ENCODE peak calls at places on chromosome 4, in ten cellular contexts. One of them, this sample, is unnamed.

GRCh38 chr4:184165291-184165690 is 52.4 kb downstream of the ENPP6 start:
- DNase-seq in neural progenitor cell: no peak
- DNase-seq in transverse colon: no peak
- DNase-seq in testis: no peak
- DNase-seq in Peyer's patch: no peak
- DNase-seq in CD4-positive, alpha-beta memory T cell: no peak
- DNase-seq in naive thymus-derived CD4-positive, alpha-beta T cell: no peak
- DNase-seq in coronary artery: no peak
- DNase-seq in fibroblast of lung: no peak
- DNase-seq in psoas muscle: no peak
- DNase-seq in this sample: no peak

GRCh38 chr4:7903686-7904085 is 36.0 kb downstream of the AFAP1 start:
- DNase-seq in neural progenitor cell: no peak
- DNase-seq in transverse colon: no peak
- DNase-seq in testis: no peak
- DNase-seq in Peyer's patch: no peak
- DNase-seq in CD4-positive, alpha-beta memory T cell: no peak
- DNase-seq in naive thymus-derived CD4-positive, alpha-beta T cell: no peak
- DNase-seq in coronary artery: no peak
- DNase-seq in fibroblast of lung: peak
- DNase-seq in psoas muscle: no peak
- DNase-seq in this sample: no peak

GRCh38 chr4:6360385-6360784 is 90.7 kb downstream of the WFS1 start:
- DNase-seq in neural progenitor cell: peak
- DNase-seq in transverse colon: no peak
- DNase-seq in testis: no peak
- DNase-seq in Peyer's patch: no peak
- DNase-seq in CD4-positive, alpha-beta memory T cell: no peak
- DNase-seq in naive thymus-derived CD4-positive, alpha-beta T cell: no peak
- DNase-seq in coronary artery: no peak
- DNase-seq in fibroblast of lung: no peak
- DNase-seq in psoas muscle: peak
- DNase-seq in this sample: no peak

GRCh38 chr4:124804584-124804983 is 92.1 kb upstream of the ANKRD50 start:
- DNase-seq in neural progenitor cell: no peak
- DNase-seq in transverse colon: no peak
- DNase-seq in testis: no peak
- DNase-seq in Peyer's patch: no peak
- DNase-seq in CD4-positive, alpha-beta memory T cell: no peak
- DNase-seq in naive thymus-derived CD4-positive, alpha-beta T cell: no peak
- DNase-seq in coronary artery: no peak
- DNase-seq in fibroblast of lung: no peak
- DNase-seq in psoas muscle: no peak
- DNase-seq in this sample: no peak

GRCh38 chr4:7559741-7560376 is 125.1 kb upstream of the PSAPL1 start:
- DNase-seq in neural progenitor cell: no peak
- DNase-seq in transverse colon: no peak
- DNase-seq in testis: no peak
- DNase-seq in Peyer's patch: no peak
- DNase-seq in CD4-positive, alpha-beta memory T cell: no peak
- DNase-seq in naive thymus-derived CD4-positive, alpha-beta T cell: no peak
- DNase-seq in coronary artery: no peak
- DNase-seq in fibroblast of lung: no peak
- DNase-seq in psoas muscle: no peak
- DNase-seq in this sample: no peak

GRCh38 chr4:102809691-102810090 is 17.7 kb downstream of the UBE2D3 start:
- DNase-seq in neural progenitor cell: no peak
- DNase-seq in transverse colon: no peak
- DNase-seq in testis: no peak
- DNase-seq in Peyer's patch: no peak
- DNase-seq in CD4-positive, alpha-beta memory T cell: no peak
- DNase-seq in naive thymus-derived CD4-positive, alpha-beta T cell: no peak
- DNase-seq in coronary artery: no peak
- DNase-seq in fibroblast of lung: peak
- DNase-seq in psoas muscle: no peak
- DNase-seq in this sample: no peak

GRCh38 chr4:56640907-56641493 is 40.1 kb downstream of the HOPX start:
- DNase-seq in neural progenitor cell: no peak
- DNase-seq in transverse colon: no peak
- DNase-seq in testis: no peak
- DNase-seq in Peyer's patch: no peak
- DNase-seq in CD4-positive, alpha-beta memory T cell: no peak
- DNase-seq in naive thymus-derived CD4-positive, alpha-beta T cell: no peak
- DNase-seq in coronary artery: no peak
- DNase-seq in fibroblast of lung: no peak
- DNase-seq in psoas muscle: no peak
- DNase-seq in this sample: no peak

GRCh38 chr4:47784222-47784621 is 53.6 kb downstream of the CORIN start:
- DNase-seq in neural progenitor cell: no peak
- DNase-seq in transverse colon: no peak
- DNase-seq in testis: no peak
- DNase-seq in Peyer's patch: no peak
- DNase-seq in CD4-positive, alpha-beta memory T cell: no peak
- DNase-seq in naive thymus-derived CD4-positive, alpha-beta T cell: no peak
- DNase-seq in coronary artery: no peak
- DNase-seq in fibroblast of lung: no peak
- DNase-seq in psoas muscle: no peak
- DNase-seq in this sample: no peak

DNA sequence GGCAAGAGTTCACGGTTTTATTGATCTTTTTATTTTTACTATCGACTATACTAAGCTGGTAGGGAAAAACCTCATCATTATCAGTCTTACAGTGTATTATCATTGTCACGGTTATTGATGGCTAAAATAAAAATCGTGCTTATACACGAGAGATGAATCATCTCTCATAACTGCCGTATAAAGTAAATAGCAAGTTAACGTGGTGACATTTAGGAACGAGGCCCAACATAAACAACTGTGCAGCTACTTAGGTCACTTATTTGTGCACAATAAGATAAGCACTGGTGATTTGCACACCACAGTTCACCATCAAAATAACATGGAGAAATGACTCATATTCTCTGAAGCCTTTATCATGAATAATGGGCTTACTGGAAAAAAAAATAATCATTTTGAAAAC is 482.1 kb upstream of the TENM3 start:
- DNase-seq in neural progenitor cell: no peak
- DNase-seq in transverse colon: no peak
- DNase-seq in testis: no peak
- DNase-seq in Peyer's patch: no peak
- DNase-seq in CD4-positive, alpha-beta memory T cell: no peak
- DNase-seq in naive thymus-derived CD4-positive, alpha-beta T cell: no peak
- DNase-seq in coronary artery: no peak
- DNase-seq in fibroblast of lung: peak
- DNase-seq in psoas muscle: no peak
- DNase-seq in this sample: no peak
- H3K27ac ChIP-seq in neural progenitor cell: no peak
- H3K27ac ChIP-seq in transverse colon: no peak
- H3K27ac ChIP-seq in testis: no peak
- H3K27ac ChIP-seq in Peyer's patch: no peak
- H3K27ac ChIP-seq in CD4-positive, alpha-beta memory T cell: no peak
- H3K27ac ChIP-seq in naive thymus-derived CD4-positive, alpha-beta T cell: no peak
- H3K27ac ChIP-seq in coronary artery: no peak
- H3K27ac ChIP-seq in fibroblast of lung: no peak
- H3K27ac ChIP-seq in psoas muscle: no peak
- H3K27ac ChIP-seq in this sample: no peak

GRCh38 chr4:2742823-2743517 is 13.2 kb downstream of the TNIP2 start:
- DNase-seq in neural progenitor cell: no peak
- DNase-seq in transverse colon: no peak
- DNase-seq in testis: no peak
- DNase-seq in Peyer's patch: no peak
- DNase-seq in CD4-positive, alpha-beta memory T cell: no peak
- DNase-seq in naive thymus-derived CD4-positive, alpha-beta T cell: no peak
- DNase-seq in coronary artery: no peak
- DNase-seq in fibroblast of lung: no peak
- DNase-seq in psoas muscle: no peak
- DNase-seq in this sample: no peak

GRCh38 chr4:2745981-2746806 is 9.9 kb downstream of the TNIP2 start:
- DNase-seq in neural progenitor cell: no peak
- DNase-seq in transverse colon: peak
- DNase-seq in testis: no peak
- DNase-seq in Peyer's patch: peak
- DNase-seq in CD4-positive, alpha-beta memory T cell: peak
- DNase-seq in naive thymus-derived CD4-positive, alpha-beta T cell: no peak
- DNase-seq in coronary artery: peak
- DNase-seq in fibroblast of lung: peak
- DNase-seq in psoas muscle: peak
- DNase-seq in this sample: no peak

GRCh38 chr4:2743518-2744445 is 12.4 kb downstream of the TNIP2 start:
- DNase-seq in neural progenitor cell: no peak
- DNase-seq in transverse colon: peak
- DNase-seq in testis: no peak
- DNase-seq in Peyer's patch: peak
- DNase-seq in CD4-positive, alpha-beta memory T cell: no peak
- DNase-seq in naive thymus-derived CD4-positive, alpha-beta T cell: no peak
- DNase-seq in coronary artery: no peak
- DNase-seq in fibroblast of lung: no peak
- DNase-seq in psoas muscle: peak
- DNase-seq in this sample: peak

GRCh38 chr4:2745516-2745915 is 10.6 kb downstream of the TNIP2 start:
- DNase-seq in neural progenitor cell: no peak
- DNase-seq in transverse colon: no peak
- DNase-seq in testis: no peak
- DNase-seq in Peyer's patch: peak
- DNase-seq in CD4-positive, alpha-beta memory T cell: no peak
- DNase-seq in naive thymus-derived CD4-positive, alpha-beta T cell: no peak
- DNase-seq in coronary artery: no peak
- DNase-seq in fibroblast of lung: no peak
- DNase-seq in psoas muscle: no peak
- DNase-seq in this sample: no peak

DNA sequence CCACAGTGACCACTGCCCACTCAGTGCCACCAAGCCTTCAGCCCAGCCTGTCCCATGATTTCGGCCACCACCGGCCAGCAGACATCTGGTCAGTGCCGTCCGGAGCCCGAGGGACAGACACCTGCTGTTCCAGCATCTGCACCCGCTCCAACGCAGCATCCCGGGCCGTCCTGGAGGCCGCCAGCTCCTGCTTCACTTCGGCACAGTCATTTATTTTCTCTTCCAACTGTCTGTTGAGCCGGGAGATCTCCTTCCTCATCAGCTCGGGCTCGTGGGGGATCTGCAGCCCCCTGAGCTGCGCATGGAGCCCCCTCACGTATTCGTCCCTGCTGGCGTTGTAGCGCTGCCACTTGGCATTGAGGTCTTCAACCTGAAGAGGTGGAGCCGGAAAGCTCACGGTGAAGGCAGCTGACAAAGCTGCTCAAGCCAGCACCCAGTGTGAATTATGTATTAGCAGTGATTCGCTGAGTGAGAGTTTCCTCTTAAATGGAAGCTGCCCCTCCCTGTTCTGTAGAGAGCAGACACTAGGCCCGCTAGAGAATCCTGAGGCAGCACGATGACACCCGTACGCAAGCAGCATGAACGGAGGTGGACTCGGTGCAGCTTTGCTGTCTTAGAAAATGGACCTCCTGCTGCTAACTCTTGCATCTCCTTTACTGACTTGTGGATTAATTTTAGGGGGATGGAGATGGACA is 11.4 kb downstream of the TNIP2 start:
- DNase-seq in neural progenitor cell: no peak
- DNase-seq in transverse colon: no peak
- DNase-seq in testis: no peak
- DNase-seq in Peyer's patch: peak
- DNase-seq in CD4-positive, alpha-beta memory T cell: no peak
- DNase-seq in naive thymus-derived CD4-positive, alpha-beta T cell: no peak
- DNase-seq in coronary artery: no peak
- DNase-seq in fibroblast of lung: no peak
- DNase-seq in psoas muscle: peak
- DNase-seq in this sample: no peak
- H3K27ac ChIP-seq in neural progenitor cell: no peak
- H3K27ac ChIP-seq in transverse colon: peak
- H3K27ac ChIP-seq in testis: no peak
- H3K27ac ChIP-seq in Peyer's patch: no peak
- H3K27ac ChIP-seq in CD4-positive, alpha-beta memory T cell: peak
- H3K27ac ChIP-seq in naive thymus-derived CD4-positive, alpha-beta T cell: no peak
- H3K27ac ChIP-seq in coronary artery: no peak
- H3K27ac ChIP-seq in fibroblast of lung: no peak
- H3K27ac ChIP-seq in psoas muscle: no peak
- H3K27ac ChIP-seq in this sample: peak

GRCh38 chr4:164212134-164212533 is 541.8 kb upstream of the SMIM31 start:
- DNase-seq in neural progenitor cell: no peak
- DNase-seq in transverse colon: no peak
- DNase-seq in testis: no peak
- DNase-seq in Peyer's patch: no peak
- DNase-seq in CD4-positive, alpha-beta memory T cell: no peak
- DNase-seq in naive thymus-derived CD4-positive, alpha-beta T cell: no peak
- DNase-seq in coronary artery: no peak
- DNase-seq in fibroblast of lung: no peak
- DNase-seq in psoas muscle: no peak
- DNase-seq in this sample: no peak

GRCh38 chr4:164207460-164207859 is 546.5 kb upstream of the SMIM31 start:
- DNase-seq in neural progenitor cell: peak
- DNase-seq in transverse colon: no peak
- DNase-seq in testis: no peak
- DNase-seq in Peyer's patch: no peak
- DNase-seq in CD4-positive, alpha-beta memory T cell: no peak
- DNase-seq in naive thymus-derived CD4-positive, alpha-beta T cell: no peak
- DNase-seq in coronary artery: no peak
- DNase-seq in fibroblast of lung: no peak
- DNase-seq in psoas muscle: no peak
- DNase-seq in this sample: no peak

GRCh38 chr4:164210377-164210776 is 543.6 kb upstream of the SMIM31 start:
- DNase-seq in neural progenitor cell: no peak
- DNase-seq in transverse colon: no peak
- DNase-seq in testis: no peak
- DNase-seq in Peyer's patch: no peak
- DNase-seq in CD4-positive, alpha-beta memory T cell: no peak
- DNase-seq in naive thymus-derived CD4-positive, alpha-beta T cell: no peak
- DNase-seq in coronary artery: no peak
- DNase-seq in fibroblast of lung: peak
- DNase-seq in psoas muscle: no peak
- DNase-seq in this sample: no peak

GRCh38 chr4:164215113-164215741 is 538.7 kb upstream of the SMIM31 start:
- DNase-seq in neural progenitor cell: no peak
- DNase-seq in transverse colon: no peak
- DNase-seq in testis: peak
- DNase-seq in Peyer's patch: no peak
- DNase-seq in CD4-positive, alpha-beta memory T cell: no peak
- DNase-seq in naive thymus-derived CD4-positive, alpha-beta T cell: no peak
- DNase-seq in coronary artery: no peak
- DNase-seq in fibroblast of lung: no peak
- DNase-seq in psoas muscle: no peak
- DNase-seq in this sample: no peak

DNA sequence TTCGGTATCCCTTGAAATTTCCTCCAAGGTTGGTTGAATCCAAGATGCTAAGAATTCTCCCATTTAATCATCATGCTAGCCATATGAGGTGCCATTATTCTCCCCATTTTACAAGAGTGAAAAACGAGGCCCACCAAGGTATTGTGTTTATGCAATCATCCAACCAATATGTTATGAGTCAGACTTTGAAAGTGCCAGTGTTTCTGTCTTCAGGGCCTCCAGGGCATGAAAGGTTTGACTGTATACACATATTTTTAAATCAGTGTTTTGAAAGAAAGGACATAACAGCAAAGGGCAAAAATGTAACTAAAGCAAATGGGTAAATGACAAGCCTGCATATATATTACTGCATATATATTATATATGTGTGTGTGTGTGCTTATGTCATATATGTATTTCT is 541.2 kb upstream of the SMIM31 start:
- DNase-seq in neural progenitor cell: no peak
- DNase-seq in transverse colon: no peak
- DNase-seq in testis: no peak
- DNase-seq in Peyer's patch: no peak
- DNase-seq in CD4-positive, alpha-beta memory T cell: no peak
- DNase-seq in naive thymus-derived CD4-positive, alpha-beta T cell: no peak
- DNase-seq in coronary artery: no peak
- DNase-seq in fibroblast of lung: no peak
- DNase-seq in psoas muscle: no peak
- DNase-seq in this sample: no peak
- H3K27ac ChIP-seq in neural progenitor cell: no peak
- H3K27ac ChIP-seq in transverse colon: no peak
- H3K27ac ChIP-seq in testis: no peak
- H3K27ac ChIP-seq in Peyer's patch: no peak
- H3K27ac ChIP-seq in CD4-positive, alpha-beta memory T cell: no peak
- H3K27ac ChIP-seq in naive thymus-derived CD4-positive, alpha-beta T cell: no peak
- H3K27ac ChIP-seq in coronary artery: no peak
- H3K27ac ChIP-seq in fibroblast of lung: no peak
- H3K27ac ChIP-seq in psoas muscle: no peak
- H3K27ac ChIP-seq in this sample: no peak

GRCh38 chr4:24328300-24328699 is 256.1 kb downstream of the DHX15 start:
- DNase-seq in neural progenitor cell: no peak
- DNase-seq in transverse colon: no peak
- DNase-seq in testis: no peak
- DNase-seq in Peyer's patch: no peak
- DNase-seq in CD4-positive, alpha-beta memory T cell: no peak
- DNase-seq in naive thymus-derived CD4-positive, alpha-beta T cell: no peak
- DNase-seq in coronary artery: no peak
- DNase-seq in fibroblast of lung: no peak
- DNase-seq in psoas muscle: no peak
- DNase-seq in this sample: no peak
- H3K27ac ChIP-seq in neural progenitor cell: peak
- H3K27ac ChIP-seq in transverse colon: no peak
- H3K27ac ChIP-seq in testis: no peak
- H3K27ac ChIP-seq in Peyer's patch: no peak
- H3K27ac ChIP-seq in CD4-positive, alpha-beta memory T cell: no peak
- H3K27ac ChIP-seq in naive thymus-derived CD4-positive, alpha-beta T cell: no peak
- H3K27ac ChIP-seq in coronary artery: no peak
- H3K27ac ChIP-seq in fibroblast of lung: no peak
- H3K27ac ChIP-seq in psoas muscle: no peak
- H3K27ac ChIP-seq in this sample: no peak

This sample was measured in colonic mucosa.